ENCODE peak calls at places on chromosomes 13 and 19, in eight cellular contexts. P, U, F, Q, H, B, X and Z are unnamed samples.

GRCh38 chr13:40505196-40505595 is 161.2 kb downstream of the FOXO1 start:
- DNase-seq in X (no peak), U (no peak), Q (no peak), P (no peak), B (no peak), F (no peak), H (peak; percentile 7), Z (no peak)

GRCh38 chr19:51681286-51681956 is 11.7 kb upstream of the SPACA6 start:
- DNase-seq in F (no peak), B (no peak), H (peak; percentile 38), U (no peak), Q (no peak), P (no peak), X (no peak), Z (no peak)

GRCh38 chr13:113964251-113964995 is 9.5 kb downstream of the C13orf46 start:
- DNase-seq in P (no peak), X (no peak), H (no peak), F (no peak), Q (no peak), B (no peak), U (no peak), Z (no peak)

GRCh38 chr13:35720690-35721554 is 244.4 kb upstream of the MAB21L1 start:
- DNase-seq in U (peak; percentile 21), H (peak; percentile 70), Q (no peak), F (peak; percentile 8), X (peak; percentile 8), B (peak; percentile 67), P (no peak), Z (peak; percentile 12)

GRCh38 chr19:55158848-55159793 is 1.6 kb upstream of the TNNI3 start:
- DNase-seq in X (no peak), U (no peak), B (peak; percentile 71), H (peak; percentile 55), Q (no peak), F (no peak), P (no peak), Z (peak; percentile 12)

GRCh38 chr13:114311908-114312307 is 2.4 kb upstream of the CHAMP1 start:
- DNase-seq in P (no peak), X (no peak), B (no peak), Q (no peak), U (no peak), F (no peak), H (no peak), Z (no peak)

GRCh38 chr19:29014857-29015436 is 198.0 kb downstream of the UQCRFS1 start:
- DNase-seq in B (no peak), H (no peak), U (no peak), X (no peak), P (no peak), F (no peak), Q (no peak), Z (no peak)

GRCh38 chr19:49231804-49232203 is 74.2 kb downstream of the TRPM4 start:
- DNase-seq in P (no peak), U (no peak), X (no peak), H (no peak), B (no peak), F (no peak), Q (no peak), Z (no peak)

GRCh38 chr13:112992931-112993700 is 24.1 kb downstream of the MCF2L start:
- DNase-seq in U (no peak), X (no peak), H (no peak), B (no peak), F (no peak), P (no peak), Q (no peak), Z (no peak)

GRCh38 chr19:34173145-34173956 is 1.0 kb downstream of the LSM14A start:
- DNase-seq in U (peak; percentile 20), P (no peak), H (peak; percentile 61), B (peak; percentile 62), X (no peak), F (no peak), Q (no peak), Z (no peak)

GRCh38 chr13:60572855-60573254 is 175.8 kb downstream of the TDRD3 start:
- DNase-seq in F (no peak), Q (no peak), X (no peak), P (no peak), H (no peak), U (no peak), B (no peak), Z (no peak)

GRCh38 chr19:46271488-46272197 is 25.2 kb upstream of the HIF3A start:
- DNase-seq in F (no peak), P (no peak), H (peak; percentile 77), X (no peak), B (peak; percentile 44), U (no peak), Q (no peak), Z (peak; percentile 91)

GRCh38 chr19:33048806-33049676 is 15.6 kb downstream of the RHPN2 start:
- DNase-seq in X (no peak), B (peak; percentile 49), Q (no peak), P (no peak), H (peak; percentile 18), U (no peak), F (no peak), Z (no peak)

GRCh38 chr19:41575998-41576397 is at the start of gene CEACAM21:
- DNase-seq in P (no peak), B (no peak), X (peak; percentile 94), H (no peak), Q (peak; percentile 34), U (no peak), F (no peak), Z (no peak)

GRCh38 chr19:30653646-30654386 is 281.6 kb downstream of the ZNF536 start:
- DNase-seq in X (no peak), H (no peak), P (no peak), U (no peak), B (no peak), Q (no peak), F (no peak), Z (no peak)

GRCh38 chr19:29321116-29321515 is 108.2 kb upstream of the UQCRFS1 start:
- DNase-seq in P (no peak), F (no peak), B (no peak), Q (no peak), H (no peak), X (no peak), U (no peak), Z (no peak)

GRCh38 chr13:80850771-80851170 is 509.8 kb upstream of the SPRY2 start:
- DNase-seq in F (no peak), H (no peak), U (no peak), Q (no peak), B (no peak), P (no peak), X (no peak), Z (no peak)

GRCh38 chr13:43652751-43653150 is 134.0 kb downstream of the ENOX1 start:
- DNase-seq in H (no peak), P (no peak), B (no peak), F (no peak), X (no peak), Q (no peak), U (no peak), Z (no peak)

GRCh38 chr13:30224732-30225131 is 82.6 kb downstream of the KATNAL1 start:
- DNase-seq in B (peak; percentile 47), Q (no peak), X (no peak), H (peak; percentile 57), F (no peak), U (no peak), P (no peak), Z (peak; percentile 42)

GRCh38 chr13:98707309-98707999 is 45.0 kb downstream of the SLC15A1 start:
- DNase-seq in F (no peak), X (no peak), Q (no peak), H (no peak), P (no peak), B (no peak), U (no peak), Z (no peak)

GRCh38 chr13:30292325-30292724 is 15.0 kb downstream of the KATNAL1 start:
- DNase-seq in F (no peak), B (no peak), Q (no peak), X (no peak), H (no peak), U (no peak), P (no peak), Z (no peak)

GRCh38 chr13:36801035-36801434 is 18.0 kb upstream of the RFXAP start:
- DNase-seq in U (no peak), B (no peak), P (no peak), F (no peak), X (no peak), H (peak; percentile 18), Q (no peak), Z (no peak)

GRCh38 chr19:33520844-33521479 is 629 bp downstream of the PEPD start:
- DNase-seq in B (no peak), U (no peak), F (no peak), H (no peak), X (no peak), P (no peak), Q (no peak), Z (no peak)

GRCh38 chr19:27780367-27781065 is 1432.4 kb downstream of the UQCRFS1 start:
- DNase-seq in U (no peak), X (peak; percentile 49), H (no peak), Q (no peak), B (no peak), F (no peak), P (no peak), Z (no peak)

GRCh38 chr19:17184381-17184841 is 30.7 kb upstream of the USE1 start:
- DNase-seq in P (peak; percentile 16), F (peak; percentile 33), U (no peak), Q (peak; percentile 17), H (no peak), X (no peak), B (no peak), Z (no peak)

GRCh38 chr19:12720851-12721655 is 2.7 kb downstream of the TNPO2 start:
- DNase-seq in P (no peak), F (no peak), U (peak; percentile 52), Q (no peak), H (peak; percentile 30), B (peak; percentile 13), X (no peak), Z (no peak)

GRCh38 chr19:51653162-51653561 is 6.5 kb upstream of the SIGLEC14 start:
- DNase-seq in U (no peak), B (no peak), X (no peak), Q (no peak), H (no peak), P (no peak), F (no peak), Z (no peak)

GRCh38 chr19:55080121-55080914 is 4.6 kb downstream of the EPS8L1 start:
- DNase-seq in P (no peak), U (peak; percentile 35), F (peak; percentile 33), X (no peak), B (peak; percentile 93), H (no peak), Q (peak; percentile 14), Z (peak; percentile 51)

GRCh38 chr13:79245937-79246574 is 160.0 kb downstream of the RBM26 start:
- DNase-seq in U (no peak), X (no peak), P (no peak), B (no peak), H (no peak), Q (no peak), F (no peak), Z (no peak)

GRCh38 chr19:52992109-52993004 is 21.4 kb upstream of the ERVV-1 start:
- DNase-seq in U (no peak), Q (no peak), H (no peak), P (no peak), B (no peak), X (no peak), F (no peak), Z (peak; percentile 1)

GRCh38 chr13:48853381-48854102 is 122.2 kb upstream of the FNDC3A start:
- DNase-seq in Q (no peak), B (no peak), F (no peak), X (no peak), P (no peak), H (no peak), U (no peak), Z (peak; percentile 85)

GRCh38 chr19:38304866-38305429 is 897 bp downstream of the C19orf33 start:
- DNase-seq in B (peak; percentile 93), U (no peak), X (no peak), H (peak; percentile 95), F (no peak), P (no peak), Q (no peak), Z (no peak)

GRCh38 chr13:74115138-74115537 is 19.1 kb downstream of the KLF12 start:
- DNase-seq in H (peak; percentile 52), P (no peak), B (no peak), X (no peak), U (no peak), F (no peak), Q (no peak), Z (peak; percentile 50)

GRCh38 chr13:31431722-31432137 is 232.0 kb downstream of the B3GLCT start:
- DNase-seq in Q (peak; percentile 8), F (peak; percentile 5), X (peak; percentile 74), H (peak; percentile 58), B (peak; percentile 59), U (no peak), P (no peak), Z (peak; percentile 39)